ENCODE peak calls at places on chromosome 9, in nine cellular contexts. U, W, B, R, N, A, S, Z and H are unnamed samples.

GRCh38 chr9:81032831-81033230 is 656.5 kb downstream of the TLE1 start:
- DNase-seq in N (no peak), W (no peak), B (no peak), A (no peak), R (no peak), Z (no peak), S (peak; percentile 22), U (no peak), H (no peak)

GRCh38 chr9:6955251-6955921 is 197.6 kb downstream of the KDM4C start:
- DNase-seq in W (no peak), S (peak; percentile 60), N (peak; percentile 77), Z (no peak), R (no peak), U (no peak), A (no peak), B (no peak), H (no peak)

GRCh38 chr9:99365233-99365980 is 143.3 kb downstream of the SEC61B start:
- DNase-seq in N (peak; percentile 85), W (no peak), Z (peak; percentile 59), A (no peak), R (no peak), B (no peak), U (no peak), S (no peak), H (no peak)

GRCh38 chr9:98806394-98807069 is 938 bp upstream of the GALNT12 start:
- DNase-seq in B (no peak), S (no peak), W (no peak), Z (no peak), N (peak; percentile 36), U (no peak), R (no peak), A (no peak), H (no peak)

GRCh38 chr9:61673247-61673646 is 483.4 kb downstream of the SPATA31A7 start:
- DNase-seq in Z (no peak), R (peak; percentile 72), N (no peak), B (no peak), A (no peak), S (no peak), W (no peak), U (no peak), H (no peak)

GRCh38 chr9:129138476-129139232 is 27.4 kb downstream of the PTPA start:
- DNase-seq in B (peak; percentile 86), U (no peak), Z (no peak), W (peak; percentile 78), N (peak; percentile 36), S (no peak), R (no peak), A (peak; percentile 81), H (peak; percentile 56)

GRCh38 chr9:91241909-91242308 is 119.8 kb downstream of the AUH start:
- DNase-seq in R (no peak), B (no peak), A (no peak), Z (no peak), N (no peak), W (no peak), S (no peak), U (no peak), H (peak; percentile 38)

GRCh38 chr9:112059145-112059979 is 115.7 kb downstream of the SUSD1 start:
- DNase-seq in S (peak; percentile 81), R (no peak), U (peak; percentile 65), B (peak; percentile 80), W (no peak), N (peak; percentile 90), A (no peak), Z (peak; percentile 38), H (no peak)

GRCh38 chr9:128523199-128523925 is 18.8 kb downstream of the GLE1 start:
- DNase-seq in S (peak; percentile 33), A (no peak), R (no peak), U (no peak), N (peak; percentile 89), W (peak; percentile 77), B (peak; percentile 89), Z (no peak), H (no peak)

GRCh38 chr9:136110082-136111061 is 8.3 kb downstream of the TMEM250 start:
- DNase-seq in R (no peak), N (peak; percentile 59), W (peak; percentile 56), A (no peak), B (no peak), Z (no peak), S (no peak), U (no peak), H (no peak)

GRCh38 chr9:9997585-9997984 is 615.2 kb downstream of the PTPRD start:
- DNase-seq in S (no peak), U (no peak), R (no peak), N (no peak), A (no peak), B (no peak), Z (no peak), W (no peak), H (no peak)

GRCh38 chr9:37531699-37532098 is 44.5 kb downstream of the FBXO10 start:
- DNase-seq in U (no peak), Z (no peak), A (no peak), R (no peak), S (no peak), N (no peak), B (no peak), W (no peak), H (no peak)

GRCh38 chr9:79682076-79682736 is 110.4 kb downstream of the TLE4 start:
- DNase-seq in R (no peak), N (no peak), Z (no peak), W (no peak), U (no peak), S (no peak), A (no peak), B (no peak), H (no peak)

GRCh38 chr9:89531766-89532165 is 33.9 kb upstream of the SEMA4D start:
- DNase-seq in A (no peak), W (no peak), R (no peak), N (no peak), U (no peak), S (no peak), B (no peak), Z (no peak), H (no peak)

GRCh38 chr9:92661127-92661526 is 8.8 kb downstream of the IPPK start:
- DNase-seq in A (no peak), U (no peak), B (no peak), N (no peak), S (no peak), W (peak; percentile 27), Z (no peak), R (no peak), H (no peak)

GRCh38 chr9:87597710-87598200 is 100.1 kb downstream of the DAPK1 start:
- DNase-seq in Z (no peak), S (no peak), A (no peak), B (no peak), R (no peak), U (no peak), N (no peak), W (no peak), H (no peak)

GRCh38 chr9:87601175-87601574 is 103.5 kb downstream of the DAPK1 start:
- DNase-seq in N (no peak), S (no peak), R (no peak), W (no peak), A (peak; percentile 63), Z (no peak), U (no peak), B (no peak), H (peak; percentile 66)

GRCh38 chr9:87602933-87603643 is 105.4 kb downstream of the DAPK1 start:
- DNase-seq in N (no peak), S (no peak), R (no peak), Z (no peak), A (no peak), U (no peak), W (no peak), B (no peak), H (no peak)

GRCh38 chr9:87601595-87601994 is 103.9 kb downstream of the DAPK1 start:
- DNase-seq in W (no peak), R (no peak), S (no peak), Z (no peak), U (no peak), B (no peak), N (no peak), A (no peak), H (no peak)

GRCh38 chr9:87599901-87600610 is 102.4 kb downstream of the DAPK1 start:
- DNase-seq in W (peak; percentile 80), S (peak; percentile 34), R (no peak), N (peak; percentile 93), A (no peak), Z (peak; percentile 40), B (no peak), U (peak; percentile 42), H (no peak)
- H3K4me3 ChIP-seq in W (no peak overlapping the region), S (no peak overlapping the region), R (no peak overlapping the region), N (peak overlapping the region; percentile 7), A (no peak overlapping the region), Z (no peak overlapping the region), B (no peak overlapping the region), U (no peak overlapping the region), H (no peak overlapping the region)

GRCh38 chr9:109254317-109254716 is 66.5 kb downstream of the EPB41L4B start:
- DNase-seq in S (peak; percentile 58), R (no peak), A (no peak), W (no peak), B (no peak), N (peak; percentile 88), Z (no peak), U (peak; percentile 46), H (no peak)
- H3K4me3 ChIP-seq in S (no peak overlapping the region), R (no peak overlapping the region), A (no peak overlapping the region), W (no peak overlapping the region), B (peak overlapping the region; percentile 24), N (no peak overlapping the region), Z (no peak overlapping the region), U (no peak overlapping the region), H (no peak overlapping the region)

GRCh38 chr9:137642892-137643291 is 24.1 kb downstream of the EHMT1 start:
- DNase-seq in B (no peak), N (no peak), Z (no peak), A (no peak), U (no peak), R (no peak), W (peak; percentile 12), S (no peak), H (no peak)

GRCh38 chr9:137643921-137644320 is 25.1 kb downstream of the EHMT1 start:
- DNase-seq in A (no peak), W (peak; percentile 24), R (no peak), Z (no peak), N (no peak), S (no peak), B (no peak), U (no peak), H (no peak)

GRCh38 chr9:137639303-137640051 is 20.7 kb downstream of the EHMT1 start:
- DNase-seq in A (no peak), N (peak; percentile 53), S (no peak), R (no peak), B (no peak), Z (no peak), U (no peak), W (no peak), H (no peak)

GRCh38 chr9:137640862-137641261 is 22.1 kb downstream of the EHMT1 start:
- DNase-seq in B (no peak), S (no peak), R (no peak), A (no peak), Z (no peak), U (no peak), W (no peak), N (no peak), H (no peak)

GRCh38 chr9:137642118-137642601 is 23.4 kb downstream of the EHMT1 start:
- DNase-seq in Z (no peak), N (no peak), A (no peak), U (no peak), B (no peak), R (no peak), S (no peak), W (peak; percentile 39), H (no peak)
- H3K4me3 ChIP-seq in Z (no peak overlapping the region), N (no peak overlapping the region), A (no peak overlapping the region), U (no peak overlapping the region), B (no peak overlapping the region), R (no peak overlapping the region), S (no peak overlapping the region), W (no peak overlapping the region), H (no peak overlapping the region)

GRCh38 chr9:14203366-14204056 is 110.4 kb downstream of the NFIB start:
- DNase-seq in U (no peak), R (no peak), B (peak; percentile 91), S (no peak), W (peak; percentile 76), Z (no peak), N (no peak), A (peak; percentile 51), H (peak; percentile 46)
- H3K4me3 ChIP-seq in U (no peak overlapping the region), R (peak overlapping the region; percentile 10), B (peak overlapping the region; percentile 19), S (no peak overlapping the region), W (no peak overlapping the region), Z (no peak overlapping the region), N (no peak overlapping the region), A (peak overlapping the region; percentile 20), H (no peak overlapping the region)